ENCODE peak calls at places on chromosomes 12 and 14, in four cellular contexts. O is H54, D is GM03348, E is head of caudate nucleus. W is an unnamed sample.

GRCh38 chr14:80901260-80901659 is 40.3 kb downstream of the CEP128 start:
- DNase-seq in E (no peak), O (no peak), D (no peak), W (no peak)

GRCh38 chr12:6535960-6536847 is 1.9 kb downstream of the GAPDH start:
- DNase-seq in D (no peak), E (no peak), O (no peak), W (no peak)

GRCh38 chr12:72543777-72544467 is 271.8 kb downstream of the TRHDE start:
- DNase-seq in E (no peak), O (no peak), D (no peak), W (no peak)

GRCh38 chr14:100734031-100734990 is 7.6 kb downstream of the DLK1 start:
- DNase-seq in D (no peak), E (no peak), O (no peak), W (peak; percentile 7)

GRCh38 chr14:99055816-99056215 is 216.2 kb downstream of the BCL11B start:
- DNase-seq in E (no peak), O (no peak), D (no peak), W (no peak)

GRCh38 chr12:102344691-102345090 is 135.7 kb downstream of the IGF1 start:
- DNase-seq in D (no peak), E (no peak), O (no peak), W (no peak)

GRCh38 chr12:45232771-45233372 is 17.0 kb downstream of the ANO6 start:
- DNase-seq in E (no peak), D (peak; percentile 78), O (peak; percentile 30), W (no peak)

GRCh38 chr14:101118746-101119610 is 215.5 kb upstream of the RTL1 start:
- DNase-seq in D (no peak), E (no peak), O (no peak), W (no peak)

GRCh38 chr12:122845865-122846621 is 10.8 kb downstream of the HIP1R start:
- DNase-seq in E (no peak), O (no peak), D (no peak), W (no peak)

GRCh38 chr12:48037267-48037915 is 33.1 kb upstream of the COL2A1 start:
- DNase-seq in E (no peak), O (no peak), D (peak; percentile 31), W (no peak)

GRCh38 chr12:52247622-52248540 is 14.8 kb downstream of the KRT7 start:
- DNase-seq in E (no peak), D (no peak), O (no peak), W (no peak)

GRCh38 chr12:105343836-105344235 is 13.3 kb downstream of the C12orf75 start:
- DNase-seq in E (no peak), D (no peak), O (no peak), W (no peak)

GRCh38 chr12:65779091-65779642 is 45.1 kb upstream of the HMGA2 start:
- DNase-seq in O (no peak), D (peak; percentile 20), E (no peak), W (no peak)

GRCh38 chr14:29584992-29585391 is 342.7 kb downstream of the PRKD1 start:
- DNase-seq in E (peak; percentile 19), D (peak; percentile 38), O (no peak), W (peak; percentile 4)

GRCh38 chr14:60968671-60969070 is 12.2 kb downstream of the TRMT5 start:
- DNase-seq in D (no peak), E (no peak), O (no peak), W (no peak)

GRCh38 chr14:34018564-34019244 is 67.8 kb upstream of the EGLN3 start:
- DNase-seq in D (no peak), E (peak; percentile 35), O (no peak), W (no peak)

GRCh38 chr14:83583201-83583600 is 1946.7 kb upstream of the FLRT2 start:
- DNase-seq in D (no peak), O (no peak), E (no peak), W (no peak)

GRCh38 chr14:26128931-26129674 is 468.7 kb downstream of the NOVA1 start:
- DNase-seq in D (no peak), O (no peak), E (no peak), W (no peak)

GRCh38 chr12:25793196-25793595 is 165.3 kb upstream of the RASSF8 start:
- DNase-seq in O (no peak), E (no peak), D (no peak), W (no peak)

GRCh38 chr12:6943387-6943718 is 263 bp upstream of the RNU7-1 start:
- DNase-seq in D (peak; percentile 93), E (peak; percentile 90), O (peak; percentile 88), W (peak; percentile 90)

GRCh38 chr12:98344630-98345029 is 170.8 kb upstream of the TMPO start:
- DNase-seq in D (no peak), O (no peak), E (no peak), W (no peak)

GRCh38 chr14:80959448-80960006 is 4.1 kb downstream of the TSHR start:
- DNase-seq in O (no peak), E (no peak), D (no peak), W (no peak)

GRCh38 chr14:51209457-51209856 is 30.6 kb upstream of the TMX1 start:
- DNase-seq in D (no peak), E (no peak), O (no peak), W (no peak)

GRCh38 chr12:33245459-33245858 is 194.2 kb downstream of the SYT10 start:
- DNase-seq in O (no peak), D (no peak), E (no peak), W (no peak)

GRCh38 chr14:39454906-39455539 is 22.8 kb upstream of the FBXO33 start:
- DNase-seq in E (no peak), D (no peak), O (no peak), W (no peak)

GRCh38 chr12:20585055-20585625 is 110.0 kb upstream of the SLCO1C1 start:
- DNase-seq in D (no peak), O (no peak), E (no peak), W (no peak)

GRCh38 chr14:32761381-32761968 is 177.2 kb upstream of the NPAS3 start:
- DNase-seq in O (peak; percentile 7), E (no peak), D (peak; percentile 16), W (no peak)

GRCh38 chr12:95633049-95633545 is 81.8 kb upstream of the USP44 start:
- DNase-seq in E (no peak), D (peak; percentile 58), O (peak; percentile 71), W (no peak)

GRCh38 chr12:127383281-127383680 is 883.7 kb upstream of the TMEM132C start:
- DNase-seq in O (peak; percentile 53), E (no peak), D (peak; percentile 48), W (no peak)

GRCh38 chr14:85057266-85057665 is 472.7 kb upstream of the FLRT2 start:
- DNase-seq in D (peak; percentile 5), O (no peak), E (no peak), W (no peak)

GRCh38 chr12:93722757-93723567 is 45.8 kb downstream of the CRADD start:
- DNase-seq in O (no peak), D (no peak), E (no peak), W (no peak)

GRCh38 chr12:3203713-3204112 is 126.5 kb downstream of the TSPAN9 start:
- DNase-seq in D (no peak), E (no peak), O (no peak), W (no peak)

GRCh38 chr12:21894792-21895392 is 46.3 kb downstream of the ABCC9 start:
- DNase-seq in O (no peak), D (no peak), E (no peak), W (no peak)

GRCh38 chr12:127287256-127287655 is 979.7 kb upstream of the TMEM132C start:
- DNase-seq in E (no peak), D (no peak), O (no peak), W (no peak)

GRCh38 chr12:93002278-93003054 is 73.4 kb upstream of the EEA1 start:
- DNase-seq in D (peak; percentile 70), E (no peak), O (no peak), W (no peak)

GRCh38 chr12:89932950-89933349 is 224.3 kb upstream of the ATP2B1 start:
- DNase-seq in E (no peak), D (no peak), O (no peak), W (no peak)

GRCh38 chr12:106329231-106329985 is 26.9 kb downstream of the TCP11L2 start:
- DNase-seq in O (no peak), E (no peak), D (peak; percentile 21), W (no peak)

GRCh38 chr12:16437281-16437816 is 89.9 kb downstream of the MGST1 start:
- DNase-seq in O (no peak), E (no peak), D (no peak), W (no peak)

GRCh38 chr14:102508410-102508773 is 1.2 kb downstream of the ANKRD9 start:
- DNase-seq in E (no peak), O (peak; percentile 84), D (no peak), W (peak; percentile 52)

W was measured in frontal cortex.